ENCODE peak calls at places on chromosomes 11 and 22, in eight cellular contexts. One of them, this sample, is unnamed.

GRCh38 chr11:13595166-13595565 is 73.3 kb upstream of the FAR1 start:
- DNase-seq in cardiac fibroblast: no peak
- DNase-seq in cardiac muscle cell: no peak
- DNase-seq in GM13977: no peak
- DNase-seq in CD4-positive, alpha-beta T cell: no peak
- DNase-seq in nephron progenitor cell: no peak
- DNase-seq in dorsolateral prefrontal cortex: no peak
- DNase-seq in B cell: no peak
- DNase-seq in this sample: no peak

GRCh38 chr22:28736296-28737155 is 5.1 kb downstream of the CHEK2 start:
- DNase-seq in nephron progenitor cell: no peak
- DNase-seq in dorsolateral prefrontal cortex: no peak
- DNase-seq in cardiac fibroblast: no peak
- DNase-seq in B cell: no peak
- DNase-seq in CD4-positive, alpha-beta T cell: no peak
- DNase-seq in cardiac muscle cell: no peak
- DNase-seq in GM13977: no peak
- DNase-seq in this sample: no peak

GRCh38 chr11:134545521-134545920 is 133.5 kb upstream of the B3GAT1 start:
- DNase-seq in GM13977: no peak
- DNase-seq in cardiac fibroblast: no peak
- DNase-seq in dorsolateral prefrontal cortex: no peak
- DNase-seq in cardiac muscle cell: no peak
- DNase-seq in nephron progenitor cell: no peak
- DNase-seq in B cell: no peak
- DNase-seq in CD4-positive, alpha-beta T cell: no peak
- DNase-seq in this sample: no peak

GRCh38 chr11:17121981-17122380 is 44.5 kb upstream of the RPS13 start:
- DNase-seq in B cell: no peak
- DNase-seq in CD4-positive, alpha-beta T cell: no peak
- DNase-seq in cardiac fibroblast: no peak
- DNase-seq in GM13977: no peak
- DNase-seq in cardiac muscle cell: no peak
- DNase-seq in nephron progenitor cell: no peak
- DNase-seq in dorsolateral prefrontal cortex: no peak
- DNase-seq in this sample: no peak

GRCh38 chr11:27571151-27571840 is 64.7 kb upstream of the LIN7C start:
- DNase-seq in B cell: no peak
- DNase-seq in cardiac muscle cell: peak
- DNase-seq in dorsolateral prefrontal cortex: no peak
- DNase-seq in nephron progenitor cell: no peak
- DNase-seq in GM13977: no peak
- DNase-seq in CD4-positive, alpha-beta T cell: no peak
- DNase-seq in cardiac fibroblast: peak
- DNase-seq in this sample: no peak

GRCh38 chr11:96199563-96200025 is 143.4 kb downstream of the MAML2 start:
- DNase-seq in CD4-positive, alpha-beta T cell: no peak
- DNase-seq in B cell: no peak
- DNase-seq in GM13977: no peak
- DNase-seq in dorsolateral prefrontal cortex: no peak
- DNase-seq in nephron progenitor cell: no peak
- DNase-seq in cardiac muscle cell: peak
- DNase-seq in cardiac fibroblast: peak
- DNase-seq in this sample: no peak

GRCh38 chr11:23897453-23898289 is 599.2 kb upstream of the LUZP2 start:
- DNase-seq in B cell: no peak
- DNase-seq in cardiac muscle cell: peak
- DNase-seq in GM13977: no peak
- DNase-seq in dorsolateral prefrontal cortex: no peak
- DNase-seq in nephron progenitor cell: no peak
- DNase-seq in CD4-positive, alpha-beta T cell: no peak
- DNase-seq in cardiac fibroblast: peak
- DNase-seq in this sample: no peak

GRCh38 chr11:28505216-28505615 is 397.0 kb downstream of the METTL15 start:
- DNase-seq in nephron progenitor cell: no peak
- DNase-seq in cardiac fibroblast: no peak
- DNase-seq in CD4-positive, alpha-beta T cell: no peak
- DNase-seq in GM13977: no peak
- DNase-seq in B cell: no peak
- DNase-seq in cardiac muscle cell: no peak
- DNase-seq in dorsolateral prefrontal cortex: no peak
- DNase-seq in this sample: no peak

GRCh38 chr11:82229346-82229745 is 504.3 kb downstream of the FAM181B start:
- DNase-seq in CD4-positive, alpha-beta T cell: no peak
- DNase-seq in dorsolateral prefrontal cortex: no peak
- DNase-seq in nephron progenitor cell: no peak
- DNase-seq in cardiac fibroblast: peak
- DNase-seq in GM13977: peak
- DNase-seq in B cell: no peak
- DNase-seq in cardiac muscle cell: peak
- DNase-seq in this sample: no peak

GRCh38 chr11:20541503-20541902 is 57.9 kb upstream of the SLC6A5 start:
- DNase-seq in cardiac fibroblast: no peak
- DNase-seq in cardiac muscle cell: no peak
- DNase-seq in GM13977: no peak
- DNase-seq in B cell: no peak
- DNase-seq in CD4-positive, alpha-beta T cell: no peak
- DNase-seq in dorsolateral prefrontal cortex: no peak
- DNase-seq in nephron progenitor cell: no peak
- DNase-seq in this sample: no peak

GRCh38 chr11:125226701-125227100 is 62.1 kb downstream of the PKNOX2 start:
- DNase-seq in B cell: no peak
- DNase-seq in GM13977: no peak
- DNase-seq in cardiac fibroblast: no peak
- DNase-seq in CD4-positive, alpha-beta T cell: no peak
- DNase-seq in dorsolateral prefrontal cortex: no peak
- DNase-seq in nephron progenitor cell: no peak
- DNase-seq in cardiac muscle cell: no peak
- DNase-seq in this sample: no peak

GRCh38 chr11:60768202-60768601 is 11.5 kb downstream of the MS4A15 start:
- DNase-seq in B cell: no peak
- DNase-seq in nephron progenitor cell: no peak
- DNase-seq in CD4-positive, alpha-beta T cell: no peak
- DNase-seq in dorsolateral prefrontal cortex: no peak
- DNase-seq in GM13977: no peak
- DNase-seq in cardiac fibroblast: no peak
- DNase-seq in cardiac muscle cell: no peak
- DNase-seq in this sample: peak

GRCh38 chr11:76322593-76323341 is 58.2 kb downstream of the THAP12 start:
- DNase-seq in nephron progenitor cell: no peak
- DNase-seq in B cell: no peak
- DNase-seq in cardiac fibroblast: no peak
- DNase-seq in CD4-positive, alpha-beta T cell: no peak
- DNase-seq in cardiac muscle cell: peak
- DNase-seq in dorsolateral prefrontal cortex: peak
- DNase-seq in GM13977: no peak
- DNase-seq in this sample: no peak

GRCh38 chr11:112004389-112004788 is 20.8 kb upstream of the DLAT start:
- DNase-seq in B cell: peak
- DNase-seq in nephron progenitor cell: no peak
- DNase-seq in cardiac fibroblast: no peak
- DNase-seq in dorsolateral prefrontal cortex: no peak
- DNase-seq in GM13977: peak
- DNase-seq in CD4-positive, alpha-beta T cell: no peak
- DNase-seq in cardiac muscle cell: no peak
- DNase-seq in this sample: no peak

GRCh38 chr11:43585877-43586608 is 94.5 kb upstream of the HSD17B12 start:
- DNase-seq in GM13977: no peak
- DNase-seq in nephron progenitor cell: no peak
- DNase-seq in dorsolateral prefrontal cortex: no peak
- DNase-seq in CD4-positive, alpha-beta T cell: no peak
- DNase-seq in B cell: no peak
- DNase-seq in cardiac muscle cell: no peak
- DNase-seq in cardiac fibroblast: no peak
- DNase-seq in this sample: no peak
- TF ChIP-seq CTCF in GM13977: no peak
- TF ChIP-seq CTCF in nephron progenitor cell: no peak
- TF ChIP-seq CTCF in dorsolateral prefrontal cortex: no peak
- TF ChIP-seq CTCF in CD4-positive, alpha-beta T cell: no peak
- TF ChIP-seq CTCF in B cell: no peak
- TF ChIP-seq CTCF in cardiac muscle cell: no peak
- TF ChIP-seq CTCF in cardiac fibroblast: no peak
- TF ChIP-seq CTCF in this sample: no peak

GRCh38 chr11:6563667-6564066 is 39.7 kb downstream of the RRP8 start:
- DNase-seq in GM13977: no peak
- DNase-seq in B cell: no peak
- DNase-seq in cardiac muscle cell: no peak
- DNase-seq in dorsolateral prefrontal cortex: no peak
- DNase-seq in nephron progenitor cell: no peak
- DNase-seq in cardiac fibroblast: no peak
- DNase-seq in CD4-positive, alpha-beta T cell: no peak
- DNase-seq in this sample: no peak
- TF ChIP-seq CTCF in GM13977: no peak
- TF ChIP-seq CTCF in B cell: no peak
- TF ChIP-seq CTCF in cardiac muscle cell: no peak
- TF ChIP-seq CTCF in dorsolateral prefrontal cortex: no peak
- TF ChIP-seq CTCF in nephron progenitor cell: no peak
- TF ChIP-seq CTCF in cardiac fibroblast: no peak
- TF ChIP-seq CTCF in CD4-positive, alpha-beta T cell: no peak
- TF ChIP-seq CTCF in this sample: no peak

DNA sequence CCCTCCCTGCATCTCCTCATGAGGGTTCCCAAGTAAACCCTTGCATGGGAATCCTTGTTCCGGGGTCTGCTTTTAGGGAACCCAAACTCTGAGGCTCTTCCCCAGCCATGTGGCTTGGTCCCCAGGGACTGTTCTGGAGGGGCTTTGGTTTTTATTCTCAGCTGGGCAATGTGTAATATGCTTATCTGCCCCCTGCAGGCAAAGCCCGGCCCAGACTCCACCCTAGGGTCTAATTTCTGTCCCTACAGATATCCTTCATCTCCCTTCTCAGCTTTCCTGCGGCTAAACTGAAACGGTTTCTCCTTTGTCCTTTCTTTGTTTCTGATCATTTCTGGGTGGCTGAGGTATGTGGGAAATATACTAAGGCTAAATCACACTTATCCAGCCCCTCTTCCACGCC is 37.1 kb downstream of the TST start:
- DNase-seq in GM13977: no peak
- DNase-seq in CD4-positive, alpha-beta T cell: no peak
- DNase-seq in nephron progenitor cell: no peak
- DNase-seq in B cell: no peak
- DNase-seq in dorsolateral prefrontal cortex: no peak
- DNase-seq in cardiac muscle cell: no peak
- DNase-seq in cardiac fibroblast: no peak
- DNase-seq in this sample: no peak
- TF ChIP-seq CTCF in GM13977: no peak
- TF ChIP-seq CTCF in CD4-positive, alpha-beta T cell: no peak
- TF ChIP-seq CTCF in nephron progenitor cell: no peak
- TF ChIP-seq CTCF in B cell: no peak
- TF ChIP-seq CTCF in dorsolateral prefrontal cortex: no peak
- TF ChIP-seq CTCF in cardiac muscle cell: peak
- TF ChIP-seq CTCF in cardiac fibroblast: no peak
- TF ChIP-seq CTCF in this sample: peak

DNA sequence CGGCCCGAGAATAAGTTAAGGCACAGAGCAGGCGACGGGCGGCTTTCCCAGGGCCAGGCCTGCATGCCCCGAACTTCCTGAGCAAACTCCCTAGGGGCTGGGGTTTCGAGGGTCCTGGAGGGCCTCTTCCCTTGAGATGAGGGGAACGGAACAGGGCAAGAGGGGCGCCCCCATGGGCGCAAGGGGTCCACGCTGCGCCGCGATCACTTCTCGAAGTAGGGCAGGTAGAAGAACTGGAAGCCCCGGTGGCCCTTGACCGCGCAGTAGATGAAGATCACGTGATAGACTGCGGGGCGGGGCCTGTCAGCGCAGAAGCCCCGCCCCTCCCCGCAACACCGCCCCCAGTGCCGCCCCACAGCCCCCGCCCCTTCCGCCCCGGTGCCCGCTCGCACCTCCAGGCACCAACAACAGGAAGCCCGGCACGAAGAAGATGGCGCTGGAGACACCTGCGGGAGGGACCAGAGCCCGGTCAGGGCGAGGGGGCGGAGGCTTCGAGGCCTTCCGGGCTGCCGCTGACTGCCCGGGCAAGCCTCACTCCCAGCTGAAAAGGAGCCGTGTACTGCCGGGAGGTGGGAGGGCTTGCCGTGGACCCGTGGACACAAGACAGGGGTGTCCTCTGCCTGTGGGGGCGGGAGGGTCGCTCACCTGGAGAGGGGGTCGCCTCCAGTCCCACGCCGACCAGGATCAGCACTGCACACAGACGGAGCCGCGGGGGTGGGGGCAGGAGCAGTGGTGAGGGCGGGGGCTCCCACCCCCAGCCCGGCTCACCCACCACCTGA is 4.5 kb downstream of the TMEM134 start:
- DNase-seq in GM13977: peak
- DNase-seq in nephron progenitor cell: peak
- DNase-seq in cardiac fibroblast: peak
- DNase-seq in B cell: peak
- DNase-seq in CD4-positive, alpha-beta T cell: peak
- DNase-seq in cardiac muscle cell: peak
- DNase-seq in dorsolateral prefrontal cortex: peak
- DNase-seq in this sample: peak
- TF ChIP-seq CTCF in GM13977: no peak
- TF ChIP-seq CTCF in nephron progenitor cell: no peak
- TF ChIP-seq CTCF in cardiac fibroblast: no peak
- TF ChIP-seq CTCF in B cell: no peak
- TF ChIP-seq CTCF in CD4-positive, alpha-beta T cell: no peak
- TF ChIP-seq CTCF in cardiac muscle cell: no peak
- TF ChIP-seq CTCF in dorsolateral prefrontal cortex: no peak
- TF ChIP-seq CTCF in this sample: peak

DNA sequence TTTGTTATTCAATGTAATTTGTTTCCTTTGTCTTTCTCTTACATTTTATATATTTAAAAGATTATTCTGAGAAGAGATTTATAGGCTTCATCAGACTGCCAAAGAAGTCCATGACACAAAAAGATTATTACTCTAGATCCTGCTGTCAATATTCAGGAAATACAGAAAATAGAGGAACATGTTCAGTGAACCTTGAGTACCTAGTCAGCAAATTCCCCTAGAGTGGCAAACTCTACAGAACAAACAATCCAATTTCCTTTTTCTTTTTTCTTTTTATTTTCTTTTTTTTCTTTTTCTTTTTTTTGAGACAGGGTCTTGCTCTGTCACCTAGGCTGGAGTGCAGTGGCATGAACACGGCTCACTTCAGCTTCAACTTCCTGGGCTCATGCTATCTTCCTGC is 23.9 kb downstream of the TTC17 start:
- DNase-seq in cardiac muscle cell: no peak
- DNase-seq in cardiac fibroblast: no peak
- DNase-seq in CD4-positive, alpha-beta T cell: no peak
- DNase-seq in nephron progenitor cell: no peak
- DNase-seq in B cell: no peak
- DNase-seq in dorsolateral prefrontal cortex: no peak
- DNase-seq in GM13977: no peak
- DNase-seq in this sample: no peak
- TF ChIP-seq CTCF in cardiac muscle cell: no peak
- TF ChIP-seq CTCF in cardiac fibroblast: no peak
- TF ChIP-seq CTCF in CD4-positive, alpha-beta T cell: no peak
- TF ChIP-seq CTCF in nephron progenitor cell: no peak
- TF ChIP-seq CTCF in B cell: no peak
- TF ChIP-seq CTCF in dorsolateral prefrontal cortex: no peak
- TF ChIP-seq CTCF in GM13977: no peak
- TF ChIP-seq CTCF in this sample: no peak